ENCODE peak calls at places on chromosomes 7 and 10, in ten cellular contexts. A is ovary, I is endothelial cell of umbilical vein, M is HCT116, S is gastrocnemius medialis, D is IMR-90, R is uterus, Y is breast epithelium, C is A549, N is testis. Z is an unnamed sample.

GRCh38 chr10:106111241-106111640 is 1053.3 kb downstream of the SORCS1 start:
- DNase-seq in N (no peak), R (no peak), C (no peak), Y (no peak), M (no peak), S (no peak), D (peak), I (no peak), A (no peak), Z (no peak)

GRCh38 chr10:89531359-89531758 is 4.0 kb downstream of the SLC16A12 start:
- DNase-seq in A (no peak), Y (no peak), D (no peak), S (no peak), R (no peak), N (no peak), M (no peak), C (no peak), I (no peak), Z (no peak)

GRCh38 chr7:7562736-7563135 is 3.9 kb upstream of the MIOS start:
- DNase-seq in A (no peak), Y (no peak), C (no peak), D (no peak), M (no peak), N (no peak), S (no peak), I (no peak), R (no peak), Z (no peak)

GRCh38 chr10:93376372-93377296 is 105.5 kb downstream of the MYOF start:
- DNase-seq in A (peak), D (peak), Y (peak), C (peak), N (peak), S (peak), I (peak), R (peak), M (peak), Z (peak)

GRCh38 chr10:129637010-129637409 is 170.0 kb downstream of the MGMT start:
- DNase-seq in A (no peak), S (no peak), Y (no peak), R (no peak), N (no peak), C (no peak), D (no peak), M (no peak), I (no peak), Z (no peak)

GRCh38 chr7:107045980-107046379 is 1.5 kb downstream of the PRKAR2B start:
- DNase-seq in Y (no peak), N (no peak), A (no peak), I (peak), D (peak), M (no peak), S (no peak), R (no peak), C (no peak), Z (no peak)

GRCh38 chr10:50941629-50942028 is 56.2 kb upstream of the A1CF start:
- DNase-seq in Y (no peak), A (no peak), M (no peak), R (no peak), N (no peak), I (no peak), D (no peak), S (no peak), C (no peak), Z (no peak)

GRCh38 chr10:10869592-10869991 is 148.1 kb upstream of the CELF2 start:
- DNase-seq in D (peak), S (no peak), N (no peak), C (no peak), M (no peak), A (no peak), Y (no peak), R (no peak), I (peak), Z (no peak)

GRCh38 chr7:134548877-134549276 is at the start of gene AKR1B15:
- DNase-seq in S (peak), Y (no peak), M (no peak), C (peak), N (no peak), R (no peak), D (peak), I (no peak), A (no peak), Z (peak)

DNA sequence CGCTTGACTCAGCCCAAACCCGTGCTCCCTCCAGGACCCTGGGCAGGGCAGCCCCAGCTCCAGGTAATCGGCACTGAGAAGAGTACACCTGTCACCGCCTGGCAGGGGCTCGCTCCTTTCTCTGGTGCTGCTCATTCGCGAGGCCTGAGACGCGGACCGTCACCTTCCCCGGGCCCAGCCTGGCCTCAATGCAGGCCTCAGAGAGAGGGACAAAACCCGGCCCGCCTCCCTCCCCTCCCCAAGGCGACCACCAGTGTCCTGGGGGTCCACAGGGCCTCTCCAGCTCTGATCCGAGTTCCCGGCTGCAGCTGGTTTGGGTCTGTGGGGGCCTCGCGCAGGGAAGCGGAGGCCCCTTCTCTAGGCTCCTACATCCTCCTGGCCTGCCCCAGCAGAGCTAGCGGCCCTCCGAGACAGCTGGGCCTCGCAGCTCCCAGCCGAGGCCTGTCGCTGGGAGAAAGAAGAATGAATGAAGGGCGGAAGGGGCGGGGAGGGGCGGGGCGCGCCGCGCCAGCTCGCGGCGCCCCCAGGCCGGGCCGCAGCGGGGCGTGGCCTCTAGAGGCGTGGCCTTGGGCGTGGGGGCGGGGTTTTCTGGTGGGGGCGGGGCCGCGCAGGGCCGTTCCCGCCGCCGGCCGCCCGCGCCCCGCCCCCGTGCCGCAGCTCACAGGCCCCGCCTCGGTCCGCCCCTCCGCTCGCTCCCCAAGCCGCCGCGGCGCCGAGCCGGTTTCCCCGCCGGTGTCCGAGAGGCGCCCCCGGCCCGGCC is at the start of gene LIMK1:
- DNase-seq in D (peak), M (no peak), Y (peak), C (peak), A (peak), N (peak), I (peak), R (peak), S (peak), Z (peak)
- TF ChIP-seq POLR2A in D (peak), M (no peak), Y (no peak), C (peak), A (no peak), N (no peak), I (peak), R (no peak), S (no peak), Z (no peak)

GRCh38 chr10:3068201-3068967 is 1.0 kb downstream of the PFKP start:
- DNase-seq in C (peak), S (peak), R (peak), Y (peak), N (peak), I (peak), M (no peak), D (peak), A (peak), Z (peak)

GRCh38 chr10:3065622-3066021 is 1.7 kb upstream of the PFKP start:
- DNase-seq in D (no peak), R (no peak), M (no peak), A (no peak), N (no peak), Y (no peak), I (no peak), C (no peak), S (no peak), Z (no peak)

GRCh38 chr10:3066317-3066931 is 924 bp upstream of the PFKP start:
- DNase-seq in N (no peak), A (peak), R (peak), C (no peak), D (no peak), S (no peak), Y (no peak), I (no peak), M (no peak), Z (no peak)

GRCh38 chr10:3067859-3068179 is 471 bp downstream of the PFKP start:
- DNase-seq in C (no peak), S (no peak), Y (no peak), R (no peak), M (no peak), N (no peak), D (no peak), I (no peak), A (no peak), Z (peak)

GRCh38 chr10:3067045-3067858 is at the start of gene PFKP:
- DNase-seq in N (no peak), I (no peak), Y (no peak), A (peak), M (no peak), D (no peak), C (peak), R (peak), S (no peak), Z (peak)
- TF ChIP-seq POLR2A in N (no peak), I (peak), Y (peak), A (no peak), M (peak), D (peak), C (peak), R (no peak), S (peak), Z (peak)

DNA sequence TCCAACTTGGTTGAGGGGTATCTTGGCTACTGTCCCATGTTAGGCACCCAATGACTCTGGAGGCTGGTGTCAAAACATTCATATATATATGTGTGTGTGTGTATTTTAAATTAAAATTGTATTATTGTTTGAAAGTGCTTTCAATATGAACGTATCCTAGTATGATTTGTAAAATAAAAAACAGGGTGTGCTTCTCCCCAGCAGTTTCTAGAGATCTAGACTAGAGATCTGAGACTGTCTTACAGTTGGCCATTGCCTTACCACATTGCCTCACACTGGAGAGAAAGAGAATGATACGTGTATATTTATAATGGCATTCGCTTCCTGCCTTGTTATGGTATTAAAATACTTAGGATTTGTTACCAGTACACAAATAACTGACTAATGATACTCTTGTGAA is 1.2 kb downstream of the BAG3 start:
- DNase-seq in R (no peak), Y (no peak), N (peak), A (no peak), S (peak), M (peak), I (peak), C (peak), D (peak), Z (no peak)
- TF ChIP-seq POLR2A in R (no peak), Y (no peak), N (no peak), A (no peak), S (peak), M (no peak), I (peak), C (no peak), D (peak), Z (no peak)

GRCh38 chr10:98266647-98267046 is 1.3 kb downstream of the LOXL4 start:
- DNase-seq in R (no peak), N (peak), S (no peak), C (no peak), A (no peak), M (no peak), I (no peak), D (no peak), Y (no peak), Z (no peak)
- TF ChIP-seq POLR2A in R (no peak), N (no peak), S (no peak), C (no peak), A (no peak), M (no peak), I (no peak), D (no peak), Y (no peak), Z (no peak)

DNA sequence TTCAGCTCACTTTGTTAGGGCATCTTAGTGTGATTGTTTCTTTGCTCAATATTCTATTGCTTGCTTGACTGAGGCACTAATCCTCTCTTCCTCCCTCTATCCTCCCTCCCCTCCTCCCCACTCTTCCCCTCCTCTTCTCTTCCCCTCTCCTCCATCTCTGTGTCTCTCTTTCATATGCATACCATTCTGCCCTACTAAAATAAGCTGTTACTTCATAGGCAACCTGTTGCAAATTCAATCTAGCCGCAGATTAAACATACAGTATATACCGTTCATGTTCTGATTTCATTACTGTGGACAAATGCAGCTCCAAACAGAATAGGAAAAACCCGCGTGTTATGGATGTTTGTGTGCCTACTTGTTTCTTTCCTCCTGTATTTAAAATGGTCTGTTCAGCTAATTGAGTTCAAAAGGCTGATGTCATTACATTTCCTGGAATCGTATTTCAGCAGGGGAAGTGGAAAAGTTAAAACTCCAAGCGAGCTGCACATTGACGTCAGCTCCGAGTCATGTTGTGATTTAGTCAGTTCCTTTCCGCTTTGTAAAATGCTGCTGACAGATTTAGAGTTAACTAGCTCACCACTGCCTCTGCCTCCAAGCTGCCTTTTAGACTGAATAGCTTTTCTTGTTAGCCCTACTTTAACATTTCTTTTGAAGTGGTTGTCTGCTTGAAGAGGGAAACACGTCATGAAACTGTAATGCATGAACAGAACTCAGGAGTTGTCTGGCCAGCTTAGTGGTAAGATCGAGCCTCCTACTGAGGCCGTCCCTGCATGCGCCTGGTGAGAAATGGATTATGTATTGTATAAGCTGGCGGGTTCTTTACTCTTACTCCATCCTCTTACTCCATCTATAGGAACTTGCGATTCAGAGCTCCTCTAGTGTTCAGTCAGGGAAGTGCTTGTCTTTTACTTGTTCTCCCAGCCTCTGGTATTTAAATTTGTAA is 69.0 kb downstream of the CREM start:
- DNase-seq in S (peak), Y (peak), R (peak), N (peak), D (peak), C (peak), M (peak), I (peak), A (peak), Z (no peak)
- TF ChIP-seq POLR2A in S (peak), Y (peak), R (peak), N (no peak), D (peak), C (no peak), M (no peak), I (no peak), A (peak), Z (peak)

DNA sequence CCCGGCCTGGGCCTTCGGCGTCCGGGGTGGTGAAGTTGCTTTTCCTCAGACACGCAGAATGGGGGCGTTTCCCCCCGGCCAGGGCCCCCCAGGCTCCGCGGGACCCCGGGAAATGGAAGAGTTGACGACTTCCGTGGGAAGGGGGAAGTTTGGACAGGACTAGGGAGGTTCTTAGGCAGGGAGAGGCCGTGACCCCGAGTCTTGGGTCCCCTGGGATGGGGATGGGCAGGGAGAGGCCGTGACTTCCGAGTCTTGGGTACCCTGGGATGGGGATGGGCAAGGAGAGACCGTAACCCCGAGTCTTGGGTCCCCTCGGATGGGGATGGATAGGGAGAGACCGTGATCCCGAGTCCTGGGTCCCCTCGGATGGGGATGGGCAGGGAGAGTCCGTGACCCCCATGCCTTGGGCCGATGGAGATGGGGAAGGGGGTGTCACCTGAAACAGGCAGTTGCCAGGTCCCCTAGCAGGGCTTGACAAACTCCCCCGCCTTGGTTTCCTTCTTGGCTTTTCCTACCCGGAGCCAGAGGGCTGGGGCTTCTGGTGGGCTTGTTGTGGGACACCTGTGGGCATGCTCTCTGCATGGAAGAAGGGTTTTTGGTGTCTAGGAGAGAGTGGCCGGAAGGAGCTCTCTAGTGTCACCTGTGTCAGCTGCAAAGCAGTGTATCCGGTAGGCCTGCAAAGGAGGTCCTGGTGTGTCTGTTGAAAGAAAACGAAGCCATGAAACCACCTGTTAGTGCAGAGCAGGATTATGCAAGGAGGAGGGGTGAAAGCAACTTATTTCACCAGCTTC is 1.1 kb downstream of the TRRAP start:
- DNase-seq in S (peak), Y (no peak), N (peak), D (peak), A (no peak), R (no peak), M (peak), C (peak), I (no peak), Z (peak)
- TF ChIP-seq POLR2A in S (peak), Y (no peak), N (no peak), D (no peak), A (no peak), R (no peak), M (no peak), C (no peak), I (no peak), Z (no peak)